ENCODE peak calls at places on chromosomes 5 and 9, in four cellular contexts. One of them, this sample, is unnamed.

GRCh38 chr9:6884960-6885359 is 127.2 kb downstream of the KDM4C start:
- DNase-seq in GM23338: no peak
- DNase-seq in GM23248: no peak
- DNase-seq in mammary epithelial cell: no peak
- DNase-seq in this sample: no peak

GRCh38 chr9:115758441-115758840 is 395.1 kb upstream of the PAPPA start:
- DNase-seq in mammary epithelial cell: no peak
- DNase-seq in GM23338: no peak
- DNase-seq in GM23248: no peak
- DNase-seq in this sample: no peak

GRCh38 chr9:94734054-94734754 is 7.7 kb downstream of the AOPEP start:
- DNase-seq in GM23248: no peak
- DNase-seq in GM23338: no peak
- DNase-seq in mammary epithelial cell: no peak
- DNase-seq in this sample: no peak

GRCh38 chr5:138138949-138139775 is at the start of gene NME5:
- DNase-seq in GM23338: peak; percentile 90
- DNase-seq in mammary epithelial cell: no peak
- DNase-seq in GM23248: no peak
- DNase-seq in this sample: no peak

GRCh38 chr5:108935602-108936001 is 187.9 kb downstream of the FER start:
- DNase-seq in GM23248: no peak
- DNase-seq in GM23338: no peak
- DNase-seq in mammary epithelial cell: no peak
- DNase-seq in this sample: no peak

GRCh38 chr9:20014168-20014567 is 225.3 kb upstream of the SLC24A2 start:
- DNase-seq in mammary epithelial cell: no peak
- DNase-seq in GM23338: no peak
- DNase-seq in GM23248: no peak
- DNase-seq in this sample: no peak

GRCh38 chr5:6719417-6719816 is 6.2 kb downstream of the TENT4A start:
- DNase-seq in GM23338: no peak
- DNase-seq in GM23248: no peak
- DNase-seq in mammary epithelial cell: no peak
- DNase-seq in this sample: no peak

GRCh38 chr5:103804714-103805113 is 242.1 kb upstream of the NUDT12 start:
- DNase-seq in GM23338: no peak
- DNase-seq in GM23248: peak; percentile 7
- DNase-seq in mammary epithelial cell: peak; percentile 10
- DNase-seq in this sample: no peak

GRCh38 chr5:180074462-180074861 is 2.9 kb upstream of the RNF130 start:
- DNase-seq in mammary epithelial cell: no peak
- DNase-seq in GM23338: no peak
- DNase-seq in GM23248: no peak
- DNase-seq in this sample: no peak

GRCh38 chr9:123488683-123489321 is 132.8 kb downstream of the CRB2 start:
- DNase-seq in mammary epithelial cell: no peak
- DNase-seq in GM23338: no peak
- DNase-seq in GM23248: no peak
- DNase-seq in this sample: no peak

GRCh38 chr5:41871866-41872265 is 1.6 kb upstream of the OXCT1 start:
- DNase-seq in GM23248: peak; percentile 74
- DNase-seq in GM23338: no peak
- DNase-seq in mammary epithelial cell: peak; percentile 47
- DNase-seq in this sample: no peak

GRCh38 chr5:78591227-78591626 is 57.3 kb downstream of the LHFPL2 start:
- DNase-seq in GM23248: peak; percentile 93
- DNase-seq in mammary epithelial cell: peak; percentile 82
- DNase-seq in GM23338: no peak
- DNase-seq in this sample: no peak

GRCh38 chr9:88974641-88975040 is 16.6 kb upstream of the S1PR3 start:
- DNase-seq in GM23248: no peak
- DNase-seq in GM23338: no peak
- DNase-seq in mammary epithelial cell: no peak
- DNase-seq in this sample: no peak

DNA sequence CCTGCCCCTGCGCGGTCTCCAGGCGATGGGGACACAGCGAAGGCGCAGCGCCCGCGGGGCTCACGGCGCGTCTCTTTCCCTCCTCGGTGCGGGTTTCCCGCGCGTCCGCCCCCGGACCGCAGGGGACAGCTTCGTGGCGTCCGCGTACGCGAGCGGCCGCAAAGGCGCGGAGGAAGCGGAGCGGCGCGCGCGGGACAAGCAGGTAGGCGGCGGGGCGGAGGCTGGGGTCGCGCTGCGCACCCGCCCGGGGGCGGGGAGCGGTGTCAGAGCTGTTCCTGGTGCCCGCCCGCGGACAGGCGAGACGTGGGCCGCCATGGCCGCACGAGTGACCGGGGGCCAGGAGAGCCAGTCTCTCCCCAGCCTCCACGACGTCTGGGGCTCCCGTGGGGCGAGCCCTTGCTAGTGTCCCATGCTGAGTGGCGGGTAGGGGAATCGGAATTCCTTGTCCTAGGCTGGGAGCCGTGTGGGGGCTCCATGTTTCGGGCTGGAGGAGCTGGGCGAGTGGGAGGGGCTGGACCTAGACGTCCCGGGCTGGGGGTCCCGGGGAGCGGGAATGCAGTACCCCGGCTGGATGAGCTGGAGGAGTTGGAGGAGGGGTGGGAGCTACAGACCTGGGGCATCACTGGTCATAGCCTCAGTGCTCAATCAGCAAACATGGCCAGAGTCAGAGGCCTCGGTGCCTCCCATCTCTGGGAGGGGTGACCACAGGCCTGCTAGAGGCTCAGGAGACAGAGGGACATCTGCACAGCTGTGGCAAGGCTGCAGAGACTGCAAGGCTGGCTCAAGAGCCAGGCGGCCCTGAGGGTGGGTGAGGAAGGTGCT is 968 bp downstream of the NKD2 start:
- DNase-seq in mammary epithelial cell: no peak
- DNase-seq in GM23248: no peak
- DNase-seq in GM23338: no peak
- DNase-seq in this sample: peak; percentile 38
- H3K79me2 ChIP-seq in mammary epithelial cell: no peaks in the 10 kb centered on the region
- H3K79me2 ChIP-seq in GM23248: no peaks in the 10 kb centered on the region
- H3K79me2 ChIP-seq in GM23338: no peaks in the 10 kb centered on the region
- H3K79me2 ChIP-seq in this sample: no peaks in the 10 kb centered on the region

GRCh38 chr9:36457836-36458429 is 57.9 kb upstream of the RNF38 start:
- DNase-seq in GM23338: no peak
- DNase-seq in mammary epithelial cell: no peak
- DNase-seq in GM23248: no peak
- DNase-seq in this sample: no peak
- H3K79me2 ChIP-seq in GM23338: no peaks in the 10 kb centered on the region
- H3K79me2 ChIP-seq in mammary epithelial cell: peaks cover 23% of the 10 kb centered on the region
- H3K79me2 ChIP-seq in GM23248: peaks cover 89% of the 10 kb centered on the region
- H3K79me2 ChIP-seq in this sample: no peaks in the 10 kb centered on the region

GRCh38 chr5:147460380-147460779 is 49.5 kb downstream of the DPYSL3 start:
- DNase-seq in GM23338: no peak
- DNase-seq in mammary epithelial cell: no peak
- DNase-seq in GM23248: no peak
- DNase-seq in this sample: no peak

GRCh38 chr5:147461915-147462314 is 48.0 kb downstream of the DPYSL3 start:
- DNase-seq in GM23248: peak; percentile 47
- DNase-seq in GM23338: no peak
- DNase-seq in mammary epithelial cell: no peak
- DNase-seq in this sample: no peak

GRCh38 chr5:147466581-147466980 is 43.3 kb downstream of the DPYSL3 start:
- DNase-seq in GM23338: no peak
- DNase-seq in GM23248: no peak
- DNase-seq in mammary epithelial cell: no peak
- DNase-seq in this sample: no peak

GRCh38 chr5:147467973-147468508 is 41.8 kb downstream of the DPYSL3 start:
- DNase-seq in mammary epithelial cell: no peak
- DNase-seq in GM23338: no peak
- DNase-seq in GM23248: peak; percentile 15
- DNase-seq in this sample: no peak

GRCh38 chr5:147464211-147464610 is 45.7 kb downstream of the DPYSL3 start:
- DNase-seq in mammary epithelial cell: peak; percentile 25
- DNase-seq in GM23338: peak; percentile 97
- DNase-seq in GM23248: peak; percentile 54
- DNase-seq in this sample: peak; percentile 5
- H3K79me2 ChIP-seq in mammary epithelial cell: no peaks in the 10 kb centered on the region
- H3K79me2 ChIP-seq in GM23338: peaks cover 62% of the 10 kb centered on the region
- H3K79me2 ChIP-seq in GM23248: peaks cover 7% of the 10 kb centered on the region
- H3K79me2 ChIP-seq in this sample: no peaks in the 10 kb centered on the region

GRCh38 chr9:71442937-71443336 is 321.5 kb upstream of the TRPM3 start:
- DNase-seq in mammary epithelial cell: no peak
- DNase-seq in GM23338: no peak
- DNase-seq in GM23248: no peak
- DNase-seq in this sample: no peak

GRCh38 chr9:71446499-71447411 is 321.6 kb downstream of the CEMIP2 start:
- DNase-seq in GM23338: peak; percentile 97
- DNase-seq in GM23248: peak; percentile 81
- DNase-seq in mammary epithelial cell: peak; percentile 68
- DNase-seq in this sample: no peak

GRCh38 chr9:71446081-71446480 is 322.2 kb downstream of the CEMIP2 start:
- DNase-seq in GM23248: no peak
- DNase-seq in mammary epithelial cell: no peak
- DNase-seq in GM23338: no peak
- DNase-seq in this sample: no peak
- H3K79me2 ChIP-seq in GM23248: no peaks in the 10 kb centered on the region
- H3K79me2 ChIP-seq in mammary epithelial cell: no peaks in the 10 kb centered on the region
- H3K79me2 ChIP-seq in GM23338: peaks cover 3% of the 10 kb centered on the region
- H3K79me2 ChIP-seq in this sample: no peaks in the 10 kb centered on the region